ENCODE peak calls at places on chromosomes 2 and 18, in four cellular contexts. Z is RWPE1, O is breast epithelium, M is A549. D is an unnamed sample.

GRCh38 chr18:52339891-52340371 is at the start of gene DCC:
- DNase-seq in M (peak; percentile 77), Z (peak; percentile 10), O (no peak), D (peak; percentile 55)

GRCh38 chr2:26712486-26713465 is 20.3 kb downstream of the KCNK3 start:
- DNase-seq in M (no peak), O (no peak), Z (no peak), D (no peak)

GRCh38 chr2:215357660-215358059 is 45.8 kb downstream of the ATIC start:
- DNase-seq in Z (no peak), M (no peak), O (no peak), D (no peak)

GRCh38 chr2:215460682-215461081 is 24.8 kb upstream of the FN1 start:
- DNase-seq in O (no peak), Z (no peak), M (no peak), D (no peak)

GRCh38 chr2:11703700-11704099 is 33.7 kb upstream of the NTSR2 start:
- DNase-seq in Z (no peak), M (no peak), O (no peak), D (no peak)

GRCh38 chr2:240327566-240327965 is 107.9 kb upstream of the GPC1 start:
- DNase-seq in M (no peak), Z (no peak), O (no peak), D (no peak)

GRCh38 chr2:223654384-223654915 is 52.3 kb upstream of the SCG2 start:
- DNase-seq in M (no peak), O (no peak), Z (no peak), D (no peak)

GRCh38 chr18:69380324-69380723 is 20.4 kb upstream of the DOK6 start:
- DNase-seq in O (no peak), Z (no peak), M (no peak), D (no peak)

GRCh38 chr2:181130686-181131085 is 150.3 kb downstream of the UBE2E3 start:
- DNase-seq in O (no peak), Z (no peak), M (no peak), D (no peak)

GRCh38 chr2:120786038-120786437 is 50.4 kb downstream of the GLI2 start:
- DNase-seq in Z (no peak), M (no peak), O (no peak), D (no peak)

GRCh38 chr2:120785228-120785966 is 49.7 kb downstream of the GLI2 start:
- DNase-seq in Z (no peak), O (no peak), M (no peak), D (no peak)

GRCh38 chr2:120786559-120786960 is 50.9 kb downstream of the GLI2 start:
- DNase-seq in O (no peak), Z (no peak), M (no peak), D (no peak)

GRCh38 chr2:120783371-120783791 is 47.7 kb downstream of the GLI2 start:
- DNase-seq in O (no peak), Z (no peak), M (no peak), D (no peak)

GRCh38 chr2:120783969-120784372 is 48.3 kb downstream of the GLI2 start:
- DNase-seq in M (no peak), Z (no peak), O (no peak), D (no peak)
- H3K27ac ChIP-seq in M (peak overlapping the region; percentile 23), Z (peak overlapping the region; percentile 85), O (no peak overlapping the region), D (no peak overlapping the region)

GRCh38 chr18:37559194-37559593 is 6.4 kb downstream of the CELF4 start:
- DNase-seq in O (no peak), Z (no peak), M (no peak), D (no peak)
- H3K27ac ChIP-seq in O (no peak overlapping the region), Z (no peak overlapping the region), M (no peak overlapping the region), D (no peak overlapping the region)

GRCh38 chr18:3394648-3395047 is 55.3 kb upstream of the TGIF1 start:
- DNase-seq in Z (no peak), O (no peak), M (no peak), D (no peak)

GRCh38 chr18:3400567-3401296 is 49.2 kb upstream of the TGIF1 start:
- DNase-seq in O (no peak), Z (no peak), M (no peak), D (no peak)

GRCh38 chr18:3395466-3395865 is 54.5 kb upstream of the TGIF1 start:
- DNase-seq in O (no peak), M (no peak), Z (no peak), D (no peak)

GRCh38 chr18:3397786-3398185 is 52.2 kb upstream of the TGIF1 start:
- DNase-seq in M (no peak), O (no peak), Z (no peak), D (no peak)

DNA sequence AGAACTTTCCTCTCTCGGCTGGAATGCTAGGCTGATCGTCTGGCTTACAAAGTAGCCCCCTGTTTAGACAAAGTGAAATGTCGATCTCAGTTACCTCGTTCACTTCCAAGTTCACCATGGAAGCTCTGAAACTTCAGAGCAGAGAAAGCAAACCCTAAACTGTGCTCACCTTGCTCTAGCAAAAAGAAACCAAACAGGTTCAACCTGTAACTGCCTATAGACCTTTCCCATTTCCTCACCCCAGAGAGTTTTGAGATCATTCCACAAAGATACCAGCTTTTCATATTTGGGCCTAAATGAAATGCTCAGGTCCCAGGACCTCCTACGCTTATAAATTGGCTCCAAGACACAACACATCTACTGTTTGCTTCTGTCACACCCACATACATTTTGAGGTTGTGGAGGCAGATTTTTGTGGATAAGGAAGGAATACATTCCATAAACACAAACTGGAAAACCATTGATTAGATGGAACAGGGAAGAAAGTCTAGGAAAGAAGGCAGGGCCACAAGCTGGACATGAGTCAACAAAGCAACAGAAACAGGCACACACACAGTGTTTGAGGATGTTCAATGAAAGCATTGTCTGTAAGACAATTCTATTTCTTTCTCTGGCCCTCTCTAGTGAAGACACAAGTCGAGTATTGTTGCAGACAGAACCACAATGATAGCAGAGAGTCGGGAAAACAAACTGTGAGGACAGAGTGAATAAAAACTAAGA is 52.8 kb upstream of the TGIF1 start:
- DNase-seq in Z (peak; percentile 15), M (no peak), O (no peak), D (peak; percentile 15)
- H3K27ac ChIP-seq in Z (no peak overlapping the region), M (no peak overlapping the region), O (peak overlapping the region; percentile 76), D (peak overlapping the region; percentile 96)

GRCh38 chr2:9972621-9973445 is 21.3 kb downstream of the GRHL1 start:
- DNase-seq in O (no peak), Z (peak; percentile 39), M (no peak), D (peak; percentile 28)
- H3K27ac ChIP-seq in O (peak overlapping the region; percentile 86), Z (no peak overlapping the region), M (no peak overlapping the region), D (peak overlapping the region; percentile 34)